ENCODE peak calls at places on chromosomes 2 and 18, in nine cellular contexts. One of them, this sample, is unnamed.

GRCh38 chr2:88253375-88253774 is 83.2 kb downstream of the THNSL2 start:
- DNase-seq in uterus: no peak
- DNase-seq in fibroblast of lung: no peak
- DNase-seq in AG04450: no peak
- DNase-seq in GM23338: no peak
- DNase-seq in skeletal muscle cell: no peak
- DNase-seq in transverse colon: no peak
- DNase-seq in HepG2: no peak
- DNase-seq in thoracic aorta: no peak
- DNase-seq in this sample: no peak

GRCh38 chr2:47269316-47270232 is 114.5 kb upstream of the STPG4 start:
- DNase-seq in GM23338: no peak
- DNase-seq in AG04450: peak
- DNase-seq in HepG2: peak
- DNase-seq in transverse colon: peak
- DNase-seq in skeletal muscle cell: peak
- DNase-seq in fibroblast of lung: peak
- DNase-seq in thoracic aorta: peak
- DNase-seq in uterus: peak
- DNase-seq in this sample: peak

GRCh38 chr2:71546275-71546638 is 92.9 kb downstream of the DYSF start:
- DNase-seq in AG04450: no peak
- DNase-seq in transverse colon: no peak
- DNase-seq in fibroblast of lung: no peak
- DNase-seq in thoracic aorta: no peak
- DNase-seq in GM23338: no peak
- DNase-seq in skeletal muscle cell: no peak
- DNase-seq in uterus: no peak
- DNase-seq in HepG2: no peak
- DNase-seq in this sample: no peak

GRCh38 chr2:55616509-55617159 is 788 bp downstream of the PPP4R3B start:
- DNase-seq in HepG2: peak
- DNase-seq in uterus: no peak
- DNase-seq in thoracic aorta: no peak
- DNase-seq in transverse colon: peak
- DNase-seq in GM23338: peak
- DNase-seq in fibroblast of lung: peak
- DNase-seq in skeletal muscle cell: no peak
- DNase-seq in AG04450: no peak
- DNase-seq in this sample: no peak

GRCh38 chr2:30339071-30339470 is 107.7 kb downstream of the LBH start:
- DNase-seq in uterus: no peak
- DNase-seq in thoracic aorta: no peak
- DNase-seq in skeletal muscle cell: no peak
- DNase-seq in GM23338: no peak
- DNase-seq in AG04450: no peak
- DNase-seq in HepG2: no peak
- DNase-seq in fibroblast of lung: no peak
- DNase-seq in transverse colon: no peak
- DNase-seq in this sample: no peak

GRCh38 chr18:12238861-12239260 is 15.3 kb upstream of the CIDEA start:
- DNase-seq in AG04450: no peak
- DNase-seq in HepG2: no peak
- DNase-seq in uterus: no peak
- DNase-seq in skeletal muscle cell: no peak
- DNase-seq in transverse colon: no peak
- DNase-seq in fibroblast of lung: peak
- DNase-seq in thoracic aorta: no peak
- DNase-seq in GM23338: no peak
- DNase-seq in this sample: no peak

GRCh38 chr2:184835081-184835728 is 236.9 kb downstream of the ZNF804A start:
- DNase-seq in GM23338: no peak
- DNase-seq in thoracic aorta: no peak
- DNase-seq in transverse colon: no peak
- DNase-seq in fibroblast of lung: peak
- DNase-seq in HepG2: peak
- DNase-seq in AG04450: no peak
- DNase-seq in uterus: no peak
- DNase-seq in skeletal muscle cell: peak
- DNase-seq in this sample: no peak

GRCh38 chr2:121367246-121367900 is 82.4 kb upstream of the TFCP2L1 start:
- DNase-seq in thoracic aorta: no peak
- DNase-seq in HepG2: no peak
- DNase-seq in fibroblast of lung: no peak
- DNase-seq in transverse colon: no peak
- DNase-seq in skeletal muscle cell: no peak
- DNase-seq in AG04450: no peak
- DNase-seq in GM23338: no peak
- DNase-seq in uterus: no peak
- DNase-seq in this sample: no peak

GRCh38 chr2:64972856-64973255 is 16.3 kb upstream of the SLC1A4 start:
- DNase-seq in transverse colon: no peak
- DNase-seq in skeletal muscle cell: no peak
- DNase-seq in GM23338: no peak
- DNase-seq in AG04450: no peak
- DNase-seq in HepG2: no peak
- DNase-seq in uterus: no peak
- DNase-seq in thoracic aorta: no peak
- DNase-seq in fibroblast of lung: no peak
- DNase-seq in this sample: no peak

GRCh38 chr2:59196511-59196910 is 955.4 kb upstream of the FANCL start:
- DNase-seq in uterus: no peak
- DNase-seq in HepG2: no peak
- DNase-seq in skeletal muscle cell: peak
- DNase-seq in fibroblast of lung: no peak
- DNase-seq in AG04450: no peak
- DNase-seq in thoracic aorta: no peak
- DNase-seq in GM23338: no peak
- DNase-seq in transverse colon: no peak
- DNase-seq in this sample: no peak

GRCh38 chr2:30611572-30611971 is 164.5 kb downstream of the LCLAT1 start:
- DNase-seq in skeletal muscle cell: no peak
- DNase-seq in HepG2: no peak
- DNase-seq in fibroblast of lung: peak
- DNase-seq in thoracic aorta: no peak
- DNase-seq in uterus: no peak
- DNase-seq in transverse colon: no peak
- DNase-seq in AG04450: no peak
- DNase-seq in GM23338: no peak
- DNase-seq in this sample: no peak

GRCh38 chr2:177002983-177003382 is 209.6 kb upstream of the HNRNPA3 start:
- DNase-seq in AG04450: no peak
- DNase-seq in skeletal muscle cell: no peak
- DNase-seq in thoracic aorta: no peak
- DNase-seq in uterus: no peak
- DNase-seq in fibroblast of lung: no peak
- DNase-seq in HepG2: no peak
- DNase-seq in GM23338: no peak
- DNase-seq in transverse colon: no peak
- DNase-seq in this sample: no peak

GRCh38 chr18:48833701-48834394 is 116.9 kb downstream of the SMAD7 start:
- DNase-seq in transverse colon: peak
- DNase-seq in HepG2: no peak
- DNase-seq in GM23338: no peak
- DNase-seq in AG04450: no peak
- DNase-seq in fibroblast of lung: peak
- DNase-seq in skeletal muscle cell: no peak
- DNase-seq in uterus: peak
- DNase-seq in thoracic aorta: no peak
- DNase-seq in this sample: peak

GRCh38 chr2:224722777-224723176 is 6.6 kb upstream of the CCDC195 start:
- DNase-seq in AG04450: no peak
- DNase-seq in transverse colon: no peak
- DNase-seq in GM23338: no peak
- DNase-seq in thoracic aorta: no peak
- DNase-seq in fibroblast of lung: no peak
- DNase-seq in uterus: no peak
- DNase-seq in skeletal muscle cell: no peak
- DNase-seq in HepG2: no peak
- DNase-seq in this sample: no peak

GRCh38 chr2:201883970-201884369 is 77.6 kb downstream of the CDK15 start:
- DNase-seq in HepG2: no peak
- DNase-seq in GM23338: no peak
- DNase-seq in fibroblast of lung: peak
- DNase-seq in skeletal muscle cell: no peak
- DNase-seq in transverse colon: no peak
- DNase-seq in uterus: no peak
- DNase-seq in thoracic aorta: no peak
- DNase-seq in AG04450: no peak
- DNase-seq in this sample: no peak

GRCh38 chr2:219388127-219388844 is 574 bp upstream of the DNPEP start:
- DNase-seq in fibroblast of lung: peak
- DNase-seq in HepG2: peak
- DNase-seq in skeletal muscle cell: peak
- DNase-seq in thoracic aorta: peak
- DNase-seq in uterus: peak
- DNase-seq in GM23338: peak
- DNase-seq in transverse colon: peak
- DNase-seq in AG04450: peak
- DNase-seq in this sample: peak

GRCh38 chr2:219386532-219387280 is 1.0 kb downstream of the DNPEP start:
- DNase-seq in AG04450: no peak
- DNase-seq in thoracic aorta: no peak
- DNase-seq in fibroblast of lung: no peak
- DNase-seq in GM23338: no peak
- DNase-seq in transverse colon: no peak
- DNase-seq in HepG2: no peak
- DNase-seq in skeletal muscle cell: no peak
- DNase-seq in uterus: no peak
- DNase-seq in this sample: no peak

GRCh38 chr2:219387284-219388126 is at the start of gene DNPEP:
- DNase-seq in HepG2: peak
- DNase-seq in transverse colon: peak
- DNase-seq in uterus: peak
- DNase-seq in skeletal muscle cell: no peak
- DNase-seq in fibroblast of lung: peak
- DNase-seq in GM23338: peak
- DNase-seq in thoracic aorta: peak
- DNase-seq in AG04450: no peak
- DNase-seq in this sample: peak

GRCh38 chr2:219385958-219386520 is 1.7 kb downstream of the DNPEP start:
- DNase-seq in transverse colon: no peak
- DNase-seq in AG04450: no peak
- DNase-seq in HepG2: no peak
- DNase-seq in fibroblast of lung: no peak
- DNase-seq in skeletal muscle cell: no peak
- DNase-seq in GM23338: no peak
- DNase-seq in thoracic aorta: no peak
- DNase-seq in uterus: no peak
- DNase-seq in this sample: no peak

GRCh38 chr2:219388845-219389156 is 1.1 kb upstream of the DNPEP start:
- DNase-seq in thoracic aorta: no peak
- DNase-seq in uterus: no peak
- DNase-seq in HepG2: no peak
- DNase-seq in transverse colon: no peak
- DNase-seq in AG04450: no peak
- DNase-seq in fibroblast of lung: no peak
- DNase-seq in skeletal muscle cell: no peak
- DNase-seq in GM23338: no peak
- DNase-seq in this sample: no peak
- H3K4me3 ChIP-seq in thoracic aorta: peak
- H3K4me3 ChIP-seq in uterus: peak
- H3K4me3 ChIP-seq in HepG2: peak
- H3K4me3 ChIP-seq in transverse colon: peak
- H3K4me3 ChIP-seq in AG04450: peak
- H3K4me3 ChIP-seq in fibroblast of lung: peak
- H3K4me3 ChIP-seq in skeletal muscle cell: peak
- H3K4me3 ChIP-seq in GM23338: peak
- H3K4me3 ChIP-seq in this sample: peak

DNA sequence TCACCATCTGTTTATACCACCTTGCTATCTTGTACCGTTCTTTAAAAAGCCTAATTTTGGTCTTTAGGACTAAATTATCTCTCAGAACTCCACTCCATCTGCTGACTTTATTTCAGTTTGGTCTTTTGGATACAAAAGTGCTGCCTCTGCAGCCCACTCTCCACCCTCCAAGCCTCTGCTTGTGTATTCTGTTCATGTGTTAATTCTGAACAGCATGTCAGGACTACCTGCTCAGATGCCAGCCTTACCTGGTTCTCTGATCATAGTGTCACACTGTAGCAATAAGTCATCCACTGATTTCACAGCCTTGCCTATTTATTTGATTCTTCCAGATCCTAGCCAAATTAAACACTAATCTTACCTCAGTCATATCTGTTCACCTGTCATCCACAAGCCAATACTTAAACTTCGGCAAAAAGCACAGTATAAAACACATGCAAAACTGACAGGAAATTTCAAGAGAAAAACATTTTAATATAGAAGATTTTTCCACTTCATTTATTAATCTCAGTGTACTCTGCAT is 64.7 kb downstream of the PPP1R1C start:
- DNase-seq in fibroblast of lung: no peak
- DNase-seq in AG04450: no peak
- DNase-seq in thoracic aorta: no peak
- DNase-seq in transverse colon: no peak
- DNase-seq in skeletal muscle cell: no peak
- DNase-seq in HepG2: no peak
- DNase-seq in uterus: no peak
- DNase-seq in GM23338: no peak
- DNase-seq in this sample: no peak
- H3K4me3 ChIP-seq in fibroblast of lung: no peak
- H3K4me3 ChIP-seq in AG04450: no peak
- H3K4me3 ChIP-seq in thoracic aorta: no peak
- H3K4me3 ChIP-seq in transverse colon: no peak
- H3K4me3 ChIP-seq in skeletal muscle cell: no peak
- H3K4me3 ChIP-seq in HepG2: no peak
- H3K4me3 ChIP-seq in uterus: no peak
- H3K4me3 ChIP-seq in GM23338: no peak
- H3K4me3 ChIP-seq in this sample: no peak

GRCh38 chr2:24199968-24200590 is 25.2 kb downstream of the FAM228A start:
- DNase-seq in HepG2: no peak
- DNase-seq in thoracic aorta: no peak
- DNase-seq in AG04450: no peak
- DNase-seq in skeletal muscle cell: no peak
- DNase-seq in fibroblast of lung: peak
- DNase-seq in transverse colon: no peak
- DNase-seq in GM23338: no peak
- DNase-seq in uterus: no peak
- DNase-seq in this sample: no peak
- H3K4me3 ChIP-seq in HepG2: no peak
- H3K4me3 ChIP-seq in thoracic aorta: no peak
- H3K4me3 ChIP-seq in AG04450: no peak
- H3K4me3 ChIP-seq in skeletal muscle cell: no peak
- H3K4me3 ChIP-seq in fibroblast of lung: no peak
- H3K4me3 ChIP-seq in transverse colon: no peak
- H3K4me3 ChIP-seq in GM23338: no peak
- H3K4me3 ChIP-seq in uterus: no peak
- H3K4me3 ChIP-seq in this sample: no peak

DNA sequence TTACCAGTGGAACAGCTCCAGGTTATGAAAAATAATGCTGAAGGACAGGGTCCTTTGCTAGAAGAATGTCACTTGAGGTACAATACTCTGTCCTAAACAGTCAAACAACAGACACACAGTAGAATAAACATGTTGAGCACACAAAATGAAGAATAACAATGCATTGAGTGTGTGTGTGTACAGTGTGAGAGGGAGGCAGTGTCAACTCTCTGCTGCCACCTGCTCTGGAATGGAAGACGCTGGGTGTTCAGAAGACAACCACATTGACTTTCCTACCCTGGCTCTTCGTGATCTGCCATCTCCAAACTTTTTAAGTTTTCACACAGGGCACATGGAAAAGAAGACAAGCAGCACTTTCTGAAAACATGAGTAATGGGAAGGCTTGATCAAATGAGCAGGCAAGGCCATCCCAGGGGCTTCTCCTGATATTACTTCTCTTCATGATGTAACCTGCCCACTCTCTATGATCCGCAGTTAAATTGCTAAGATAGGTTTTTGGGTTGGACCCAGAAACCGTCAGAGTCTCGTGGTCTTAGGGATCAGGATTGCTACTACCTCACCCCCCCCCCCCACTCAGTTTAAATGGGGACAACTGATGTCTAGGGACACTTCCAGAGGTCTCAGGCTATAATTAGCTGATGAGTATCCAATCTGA is 533.2 kb upstream of the TNP1 start:
- DNase-seq in HepG2: no peak
- DNase-seq in transverse colon: no peak
- DNase-seq in AG04450: no peak
- DNase-seq in skeletal muscle cell: no peak
- DNase-seq in thoracic aorta: no peak
- DNase-seq in uterus: no peak
- DNase-seq in GM23338: no peak
- DNase-seq in fibroblast of lung: no peak
- DNase-seq in this sample: no peak
- H3K4me3 ChIP-seq in HepG2: no peak
- H3K4me3 ChIP-seq in transverse colon: no peak
- H3K4me3 ChIP-seq in AG04450: peak
- H3K4me3 ChIP-seq in skeletal muscle cell: no peak
- H3K4me3 ChIP-seq in thoracic aorta: peak
- H3K4me3 ChIP-seq in uterus: no peak
- H3K4me3 ChIP-seq in GM23338: no peak
- H3K4me3 ChIP-seq in fibroblast of lung: no peak
- H3K4me3 ChIP-seq in this sample: no peak